ENCODE peak calls at places on chromosomes 1 and 21, in nine cellular contexts. G, E, N, I, Z, D, L, T and B are unnamed samples.

GRCh38 chr1:76160225-76160624 is 85.7 kb downstream of the ST6GALNAC3 start:
- DNase-seq in G (no peak), E (no peak), N (no peak), I (no peak), Z (no peak), D (no peak), L (no peak), T (no peak), B (no peak)

GRCh38 chr1:186985889-186986491 is 157.2 kb downstream of the PLA2G4A start:
- DNase-seq in G (no peak), E (no peak), N (no peak), I (no peak), Z (no peak), D (no peak), L (no peak), T (peak), B (peak)

GRCh38 chr1:54003249-54003646 is 14.7 kb downstream of the LDLRAD1 start:
- DNase-seq in G (no peak), E (no peak), N (no peak), I (no peak), Z (no peak), D (no peak), L (no peak), T (no peak), B (no peak)

GRCh38 chr1:229514578-229515275 is 6.6 kb upstream of the NUP133 start:
- DNase-seq in G (no peak), E (no peak), N (no peak), I (peak), Z (no peak), D (no peak), L (peak), T (peak), B (peak)

GRCh38 chr1:161440312-161440894 is 64.9 kb upstream of the FCGR2A start:
- DNase-seq in G (peak), E (peak), N (peak), I (peak), Z (peak), D (no peak), L (peak), T (no peak), B (peak)

GRCh38 chr1:112358798-112359408 is 37.1 kb upstream of the CTTNBP2NL start:
- DNase-seq in G (peak), E (peak), N (peak), I (peak), Z (peak), D (no peak), L (peak), T (peak), B (peak)

GRCh38 chr1:211874521-211875347 is 44.2 kb upstream of the LPGAT1 start:
- DNase-seq in G (no peak), E (no peak), N (no peak), I (no peak), Z (no peak), D (no peak), L (no peak), T (no peak), B (no peak)

GRCh38 chr1:31625561-31626272 is 8.2 kb downstream of the HCRTR1 start:
- DNase-seq in G (no peak), E (no peak), N (no peak), I (peak), Z (no peak), D (no peak), L (no peak), T (no peak), B (no peak)

GRCh38 chr21:25489673-25490072 is 117.6 kb downstream of the MRPL39 start:
- DNase-seq in G (no peak), E (no peak), N (no peak), I (no peak), Z (no peak), D (no peak), L (no peak), T (no peak), B (no peak)

GRCh38 chr1:13749543-13750307 is 49.7 kb downstream of the PRDM2 start:
- DNase-seq in G (peak), E (peak), N (peak), I (peak), Z (no peak), D (no peak), L (peak), T (no peak), B (peak)

GRCh38 chr1:116122955-116123757 is 12.0 kb downstream of the MAB21L3 start:
- DNase-seq in G (peak), E (peak), N (no peak), I (peak), Z (no peak), D (no peak), L (no peak), T (no peak), B (no peak)

GRCh38 chr1:112242470-112242869 is 153.5 kb upstream of the CTTNBP2NL start:
- DNase-seq in G (no peak), E (no peak), N (no peak), I (no peak), Z (no peak), D (no peak), L (no peak), T (no peak), B (no peak)

GRCh38 chr21:45403825-45404725 is 890 bp upstream of the COL18A1 start:
- DNase-seq in G (peak), E (no peak), N (peak), I (peak), Z (peak), D (no peak), L (peak), T (no peak), B (no peak)

GRCh38 chr1:205536759-205537361 is 32.4 kb downstream of the CDK18 start:
- DNase-seq in G (no peak), E (peak), N (no peak), I (peak), Z (no peak), D (no peak), L (no peak), T (no peak), B (no peak)

GRCh38 chr1:78126506-78126905 is 80.7 kb downstream of the GIPC2 start:
- DNase-seq in G (no peak), E (no peak), N (no peak), I (no peak), Z (no peak), D (no peak), L (no peak), T (no peak), B (no peak)

GRCh38 chr1:145730900-145731299 is 11.6 kb downstream of the CD160 start:
- DNase-seq in G (no peak), E (no peak), N (no peak), I (no peak), Z (no peak), D (no peak), L (no peak), T (no peak), B (no peak)

GRCh38 chr1:221309711-221310110 is 430.5 kb downstream of the HLX start:
- DNase-seq in G (no peak), E (no peak), N (no peak), I (no peak), Z (no peak), D (no peak), L (no peak), T (no peak), B (no peak)

GRCh38 chr1:206496131-206496793 is 11.1 kb upstream of the RASSF5 start:
- DNase-seq in G (peak), E (no peak), N (no peak), I (no peak), Z (no peak), D (no peak), L (no peak), T (no peak), B (peak)

GRCh38 chr1:211332839-211333238 is 6.2 kb downstream of the TRAF5 start:
- DNase-seq in G (no peak), E (no peak), N (no peak), I (no peak), Z (no peak), D (no peak), L (no peak), T (no peak), B (no peak)

GRCh38 chr1:198679535-198680173 is 40.8 kb downstream of the PTPRC start:
- DNase-seq in G (peak), E (no peak), N (peak), I (no peak), Z (no peak), D (no peak), L (no peak), T (no peak), B (no peak)

GRCh38 chr1:6601049-6601864 is 1.4 kb downstream of the KLHL21 start:
- DNase-seq in G (peak), E (peak), N (peak), I (peak), Z (no peak), D (peak), L (peak), T (peak), B (peak)

GRCh38 chr1:234619794-234620247 is 9.8 kb upstream of the IRF2BP2 start:
- DNase-seq in G (no peak), E (no peak), N (no peak), I (no peak), Z (no peak), D (no peak), L (no peak), T (no peak), B (peak)

GRCh38 chr1:199700551-199700950 is 327.0 kb upstream of the NR5A2 start:
- DNase-seq in G (no peak), E (no peak), N (no peak), I (no peak), Z (no peak), D (no peak), L (no peak), T (no peak), B (no peak)

GRCh38 chr1:209674957-209675566 is at the start of gene G0S2:
- DNase-seq in G (peak), E (peak), N (peak), I (no peak), Z (no peak), D (no peak), L (peak), T (peak), B (peak)

GRCh38 chr1:59279651-59280050 is 17.2 kb upstream of the FGGY start:
- DNase-seq in G (no peak), E (no peak), N (no peak), I (no peak), Z (no peak), D (no peak), L (no peak), T (no peak), B (no peak)

DNA sequence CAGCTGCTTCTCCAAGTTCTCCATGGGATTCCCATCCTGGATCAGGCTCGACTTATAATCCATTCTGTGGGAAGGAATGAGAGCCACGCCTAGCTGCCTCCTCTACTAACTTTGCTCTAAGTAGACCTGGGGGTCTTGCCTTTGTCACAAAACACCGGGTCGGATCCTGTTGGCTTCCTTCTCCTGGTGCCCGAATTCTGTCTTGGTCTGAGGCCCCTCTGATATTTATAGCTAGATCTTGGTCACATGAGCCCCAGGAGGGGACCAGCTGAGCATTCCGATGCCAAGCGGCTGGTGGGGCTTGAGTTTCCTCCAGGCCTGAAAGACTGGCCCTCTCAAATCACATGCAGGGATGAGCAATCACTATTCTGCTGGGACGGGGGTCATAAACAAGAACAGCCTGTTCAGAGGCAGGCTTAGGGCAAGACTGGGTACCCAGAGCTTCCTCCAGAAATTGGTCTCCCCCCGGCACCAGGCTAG is at the start of gene TRIM63:
- DNase-seq in G (no peak), E (no peak), N (no peak), I (no peak), Z (no peak), D (no peak), L (no peak), T (no peak), B (no peak)
- TF ChIP-seq POLR2A in G (no peak), E (no peak), N (peak), I (no peak), Z (no peak), D (no peak), L (no peak), T (no peak), B (no peak)

GRCh38 chr1:10647414-10648170 is 148.9 kb downstream of the CASZ1 start:
- DNase-seq in G (no peak), E (no peak), N (no peak), I (no peak), Z (no peak), D (no peak), L (no peak), T (no peak), B (no peak)

GRCh38 chr1:10649484-10650201 is 146.8 kb downstream of the CASZ1 start:
- DNase-seq in G (no peak), E (no peak), N (no peak), I (no peak), Z (no peak), D (no peak), L (no peak), T (no peak), B (no peak)

GRCh38 chr1:10646347-10646861 is 150.0 kb downstream of the CASZ1 start:
- DNase-seq in G (no peak), E (no peak), N (no peak), I (peak), Z (no peak), D (no peak), L (no peak), T (peak), B (peak)

GRCh38 chr1:10650591-10651216 is 145.7 kb downstream of the CASZ1 start:
- DNase-seq in G (no peak), E (no peak), N (no peak), I (no peak), Z (no peak), D (no peak), L (no peak), T (no peak), B (no peak)

DNA sequence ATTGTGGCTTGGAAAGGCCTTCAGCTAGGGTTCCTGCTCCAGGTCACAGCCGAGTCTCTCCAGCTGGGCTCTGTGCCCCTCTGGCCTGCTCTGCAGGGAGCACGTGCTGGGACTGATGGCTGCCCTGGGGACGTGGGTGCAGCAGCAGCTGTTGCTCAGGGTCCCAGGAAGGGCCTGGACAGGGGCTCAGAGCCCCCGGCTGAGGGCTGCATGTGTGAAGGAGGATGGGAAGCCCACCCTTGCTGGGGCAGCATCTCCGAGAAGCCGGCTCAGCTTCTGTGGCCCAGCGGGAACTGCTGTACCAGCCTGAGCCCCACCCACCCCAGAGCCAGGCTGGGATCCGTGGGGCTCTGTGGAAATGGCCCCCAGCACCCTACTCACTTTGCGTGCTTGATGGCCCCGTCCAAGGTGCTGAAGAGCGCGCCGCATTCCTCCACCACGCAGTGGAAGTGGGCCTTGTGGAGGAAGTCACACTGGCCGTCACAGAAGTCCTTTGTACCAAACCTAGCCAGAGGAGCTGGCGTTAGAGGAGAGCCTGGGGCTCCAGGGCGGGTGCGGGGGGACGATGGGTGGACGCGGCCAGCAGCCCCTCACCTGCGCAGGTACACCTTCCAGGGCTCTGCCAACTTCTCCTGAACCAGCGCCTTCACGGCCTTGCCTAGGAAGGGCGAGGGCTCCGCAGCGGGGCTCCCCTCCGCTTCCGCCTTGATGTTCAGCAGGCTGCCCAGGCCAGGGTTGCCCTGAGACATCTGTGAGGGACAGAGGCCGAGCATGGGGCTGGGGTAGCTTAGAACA is 147.6 kb downstream of the CASZ1 start:
- DNase-seq in G (no peak), E (no peak), N (no peak), I (no peak), Z (no peak), D (no peak), L (no peak), T (no peak), B (no peak)
- TF ChIP-seq POLR2A in G (no peak), E (no peak), N (no peak), I (no peak), Z (no peak), D (no peak), L (no peak), T (no peak), B (no peak)

GRCh38 chr21:43803558-43804300 is 14.4 kb downstream of the RRP1 start:
- DNase-seq in G (no peak), E (no peak), N (peak), I (no peak), Z (no peak), D (no peak), L (no peak), T (no peak), B (no peak)

GRCh38 chr21:43801006-43801783 is 11.8 kb downstream of the RRP1 start:
- DNase-seq in G (no peak), E (no peak), N (peak), I (no peak), Z (no peak), D (no peak), L (no peak), T (no peak), B (no peak)

GRCh38 chr21:43800566-43800965 is 11.2 kb downstream of the RRP1 start:
- DNase-seq in G (no peak), E (no peak), N (peak), I (no peak), Z (no peak), D (no peak), L (no peak), T (no peak), B (no peak)

GRCh38 chr21:43805275-43805800 is 16.0 kb downstream of the RRP1 start:
- DNase-seq in G (no peak), E (no peak), N (peak), I (no peak), Z (no peak), D (no peak), L (no peak), T (no peak), B (peak)

GRCh38 chr21:43802713-43803313 is 13.4 kb downstream of the RRP1 start:
- DNase-seq in G (no peak), E (no peak), N (peak), I (no peak), Z (no peak), D (no peak), L (no peak), T (no peak), B (no peak)
- TF ChIP-seq POLR2A in G (no peak), E (no peak), N (no peak), I (no peak), Z (no peak), D (no peak), L (no peak), T (no peak), B (no peak)

GRCh38 chr1:41495171-41495948 is 10.9 kb upstream of the EDN2 start:
- DNase-seq in G (peak), E (no peak), N (peak), I (no peak), Z (no peak), D (no peak), L (no peak), T (no peak), B (peak)

GRCh38 chr1:41497631-41498030 is 13.1 kb upstream of the EDN2 start:
- DNase-seq in G (peak), E (no peak), N (no peak), I (no peak), Z (no peak), D (no peak), L (no peak), T (no peak), B (no peak)

GRCh38 chr1:41494351-41495170 is 10.1 kb upstream of the EDN2 start:
- DNase-seq in G (peak), E (no peak), N (peak), I (no peak), Z (no peak), D (no peak), L (no peak), T (no peak), B (no peak)

GRCh38 chr1:41497056-41497440 is 12.6 kb upstream of the EDN2 start:
- DNase-seq in G (peak), E (no peak), N (peak), I (no peak), Z (no peak), D (no peak), L (no peak), T (no peak), B (no peak)

GRCh38 chr1:41496080-41497055 is 11.9 kb upstream of the EDN2 start:
- DNase-seq in G (peak), E (peak), N (peak), I (peak), Z (peak), D (no peak), L (peak), T (peak), B (peak)
- TF ChIP-seq POLR2A in G (peak), E (no peak), N (peak), I (peak), Z (no peak), D (peak), L (peak), T (peak), B (peak)

GRCh38 chr1:151059342-151060240 is at the start of gene CDC42SE1:
- DNase-seq in G (peak), E (peak), N (peak), I (peak), Z (no peak), D (no peak), L (peak), T (peak), B (peak)
- TF ChIP-seq POLR2A in G (peak), E (peak), N (peak), I (peak), Z (no peak), D (peak), L (peak), T (peak), B (peak)

GRCh38 chr1:36150296-36151132 is 1.2 kb upstream of the TRAPPC3 start:
- DNase-seq in G (peak), E (peak), N (peak), I (peak), Z (no peak), D (peak), L (peak), T (peak), B (peak)
- TF ChIP-seq POLR2A in G (peak), E (peak), N (peak), I (peak), Z (no peak), D (peak), L (no peak), T (peak), B (no peak)

DNA sequence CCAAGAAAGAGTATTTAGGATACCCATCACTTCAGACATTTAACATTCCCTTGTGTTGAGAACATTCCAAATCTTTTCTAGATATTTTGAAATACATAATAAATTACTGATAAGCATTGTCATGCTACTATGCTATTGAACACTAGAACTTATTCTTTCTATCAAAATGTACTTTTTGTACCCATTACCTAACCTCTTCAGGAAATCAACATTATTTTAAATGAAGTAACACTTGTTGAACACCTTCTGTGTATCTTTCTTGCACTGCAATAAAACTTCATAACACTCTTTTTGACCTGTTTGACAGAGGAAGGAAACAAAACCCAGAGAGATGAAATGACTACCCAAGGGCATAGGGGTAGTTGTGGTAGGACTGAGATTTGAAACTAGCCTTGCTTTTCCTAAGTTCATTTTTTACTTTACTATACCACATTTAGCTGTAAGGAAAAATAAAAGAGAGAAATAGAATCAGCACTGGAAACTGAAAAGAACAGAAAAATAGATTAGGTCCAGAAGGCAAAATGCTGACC is 99.4 kb downstream of the UCHL5 start:
- DNase-seq in G (no peak), E (no peak), N (no peak), I (no peak), Z (no peak), D (no peak), L (no peak), T (no peak), B (no peak)
- TF ChIP-seq POLR2A in G (no peak), E (no peak), N (no peak), I (no peak), Z (no peak), D (no peak), L (no peak), T (no peak), B (no peak)

GRCh38 chr21:19022978-19023377 is 619.4 kb upstream of the TMPRSS15 start:
- DNase-seq in G (no peak), E (no peak), N (no peak), I (no peak), Z (no peak), D (no peak), L (no peak), T (no peak), B (no peak)
- TF ChIP-seq POLR2A in G (no peak), E (no peak), N (no peak), I (no peak), Z (no peak), D (no peak), L (no peak), T (no peak), B (no peak)

GRCh38 chr1:236064674-236065508 is at the start of gene NID1:
- DNase-seq in G (peak), E (peak), N (peak), I (peak), Z (peak), D (no peak), L (peak), T (peak), B (no peak)
- TF ChIP-seq POLR2A in G (peak), E (no peak), N (peak), I (peak), Z (no peak), D (peak), L (peak), T (peak), B (no peak)